ENCODE peak calls at places on chromosomes 4 and X, in eight cellular contexts. U is stimulated activated effector memory CD8-positive, alpha-beta T cell treated with anti-CD3 and anti-CD28 coated beads, Interleukin-12 subunit alpha, Interleukin-12 subunit beta, amount 100 ng/mL, for 72 hours; N is activated CD4-positive, alpha-beta T cell treated with anti-CD3 and anti-CD28 coated beads, Interleukin-2, amount 50 U/mL, for 48 hours; G is Calu3; T is lower leg skin; V is foreskin fibroblast; A is iris pigment epithelial cell; M is iPS-NIHi11. C is an unnamed sample.

GRCh38 chr4:185638093-185638492 is 102.8 kb upstream of the PDLIM3 start:
- DNase-seq in U (no peak), N (no peak), G (no peak), T (no peak), V (no peak), A (no peak), M (no peak), C (no peak)

GRCh38 chr4:93760284-93760683 is 68.3 kb upstream of the ATOH1 start:
- DNase-seq in U (no peak), N (no peak), G (no peak), T (no peak), V (no peak), A (no peak), M (no peak), C (no peak)

GRCh38 chrX:74925210-74926088 is at the start of gene NEXMIF:
- DNase-seq in U (no peak), N (peak), G (peak), T (no peak), V (peak), A (peak), M (peak), C (no peak)

GRCh38 chr4:131013226-131013625 is 1917.3 kb downstream of the C4orf33 start:
- DNase-seq in U (no peak), N (no peak), G (no peak), T (no peak), V (no peak), A (no peak), M (no peak), C (no peak)

GRCh38 chrX:153828723-153829548 is 1.4 kb downstream of the PDZD4 start:
- DNase-seq in U (no peak), N (no peak), G (no peak), T (no peak), V (no peak), A (no peak), M (no peak), C (no peak)

GRCh38 chrX:116417214-116417613 is 19.2 kb upstream of the SLC6A14 start:
- DNase-seq in U (no peak), N (no peak), G (peak), T (peak), V (no peak), A (no peak), M (no peak), C (no peak)

GRCh38 chr4:72602396-72602795 is 33.4 kb upstream of the ADAMTS3 start:
- DNase-seq in U (no peak), N (no peak), G (no peak), T (no peak), V (no peak), A (no peak), M (no peak), C (no peak)

GRCh38 chr4:55125763-55126541 is 557 bp upstream of the KDR start:
- DNase-seq in U (no peak), N (no peak), G (no peak), T (no peak), V (peak), A (no peak), M (no peak), C (no peak)

GRCh38 chr4:186693159-186693815 is 30.4 kb downstream of the FAT1 start:
- DNase-seq in U (no peak), N (no peak), G (peak), T (peak), V (peak), A (peak), M (no peak), C (peak)

GRCh38 chrX:40202456-40202855 is 104.7 kb upstream of the BCOR start:
- DNase-seq in U (no peak), N (no peak), G (no peak), T (no peak), V (no peak), A (no peak), M (no peak), C (no peak)

GRCh38 chrX:46257451-46257879 is 287.8 kb downstream of the ZNF674 start:
- DNase-seq in U (no peak), N (no peak), G (peak), T (no peak), V (no peak), A (no peak), M (no peak), C (no peak)

GRCh38 chr4:139243448-139244365 is 36.3 kb downstream of the MGARP start:
- DNase-seq in U (no peak), N (no peak), G (no peak), T (peak), V (peak), A (peak), M (no peak), C (no peak)

GRCh38 chr4:94764069-94764468 is 6.3 kb downstream of the BMPR1B start:
- DNase-seq in U (no peak), N (no peak), G (no peak), T (no peak), V (no peak), A (no peak), M (no peak), C (no peak)

GRCh38 chr4:336099-336892 is 1.3 kb upstream of the ZNF141 start:
- DNase-seq in U (no peak), N (no peak), G (no peak), T (peak), V (no peak), A (peak), M (peak), C (no peak)

GRCh38 chrX:137915466-137915865 is 349.5 kb downstream of the ZIC3 start:
- DNase-seq in U (no peak), N (no peak), G (no peak), T (no peak), V (no peak), A (no peak), M (no peak), C (no peak)

GRCh38 chrX:93319604-93320003 is 353.8 kb downstream of the NAP1L3 start:
- DNase-seq in U (no peak), N (no peak), G (no peak), T (no peak), V (no peak), A (no peak), M (no peak), C (no peak)

GRCh38 chr4:90226734-90227133 is 99.5 kb downstream of the CCSER1 start:
- DNase-seq in U (no peak), N (no peak), G (no peak), T (no peak), V (no peak), A (peak), M (no peak), C (no peak)

GRCh38 chr4:189090174-189090814 is 850.4 kb upstream of the FRG1 start:
- DNase-seq in U (no peak), N (no peak), G (peak), T (no peak), V (no peak), A (peak), M (peak), C (no peak)

GRCh38 chrX:121308276-121308805 is 260.9 kb downstream of the GLUD2 start:
- DNase-seq in U (no peak), N (peak), G (peak), T (peak), V (peak), A (peak), M (peak), C (peak)

GRCh38 chrX:34218063-34218462 is 85.9 kb upstream of the FAM47A start:
- DNase-seq in U (no peak), N (no peak), G (no peak), T (no peak), V (no peak), A (no peak), M (no peak), C (no peak)

GRCh38 chr4:122953924-122954323 is 31.5 kb upstream of the NUDT6 start:
- DNase-seq in U (no peak), N (no peak), G (no peak), T (no peak), V (no peak), A (no peak), M (no peak), C (no peak)

GRCh38 chr4:124276461-124276860 is 436.1 kb downstream of the ANKRD50 start:
- DNase-seq in U (no peak), N (no peak), G (no peak), T (no peak), V (no peak), A (peak), M (no peak), C (no peak)

GRCh38 chrX:17670874-17671273 is 66.4 kb upstream of the SCML1 start:
- DNase-seq in U (no peak), N (no peak), G (no peak), T (no peak), V (no peak), A (no peak), M (no peak), C (no peak)

GRCh38 chr4:184950926-184951325 is 67.4 kb upstream of the HELT start:
- DNase-seq in U (no peak), N (no peak), G (no peak), T (no peak), V (no peak), A (no peak), M (no peak), C (no peak)

GRCh38 chrX:28988246-28988645 is 401.0 kb downstream of the IL1RAPL1 start:
- DNase-seq in U (no peak), N (no peak), G (no peak), T (no peak), V (no peak), A (no peak), M (no peak), C (no peak)

GRCh38 chrX:323721-324628 is 5.4 kb upstream of the GTPBP6 start:
- DNase-seq in U (no peak), N (peak), G (no peak), T (no peak), V (peak), A (peak), M (no peak), C (no peak)

GRCh38 chr4:174292473-174292872 is 8.8 kb downstream of the CEP44 start:
- DNase-seq in U (no peak), N (no peak), G (no peak), T (no peak), V (no peak), A (no peak), M (no peak), C (no peak)

GRCh38 chr4:8759987-8760386 is 111.7 kb downstream of the HMX1 start:
- DNase-seq in U (no peak), N (no peak), G (no peak), T (no peak), V (no peak), A (no peak), M (no peak), C (no peak)

GRCh38 chr4:147361726-147362125 is 119.2 kb upstream of the EDNRA start:
- DNase-seq in U (no peak), N (no peak), G (peak), T (no peak), V (peak), A (peak), M (no peak), C (peak)

GRCh38 chr4:151227731-151228130 is 49.2 kb upstream of the PRSS48 start:
- DNase-seq in U (no peak), N (no peak), G (no peak), T (peak), V (peak), A (peak), M (peak), C (peak)

GRCh38 chrX:1528884-1529203 is 8.1 kb downstream of the P2RY8 start:
- DNase-seq in U (no peak), N (peak), G (no peak), T (no peak), V (no peak), A (no peak), M (no peak), C (no peak)

C was measured in mucosa of gallbladder.